ENCODE peak calls at places on chromosomes 6 and 20, in ten cellular contexts. X, T, W, M, B, D, K, Z, Y and A are unnamed samples.

GRCh38 chr6:408599-409102 is 17.1 kb downstream of the IRF4 start:
- DNase-seq in Z (no peak), W (peak), T (peak), K (no peak), M (no peak), X (peak), B (no peak), D (no peak), Y (peak), A (peak)

GRCh38 chr6:148857817-148858390 is 111.1 kb downstream of the UST start:
- DNase-seq in Z (no peak), T (peak), X (no peak), K (no peak), Y (no peak), B (no peak), W (no peak), M (no peak), D (no peak), A (no peak)

GRCh38 chr20:47276856-47277541 is 79.5 kb downstream of the ZMYND8 start:
- DNase-seq in K (no peak), B (no peak), Z (peak), M (no peak), Y (no peak), X (peak), D (no peak), T (peak), W (no peak), A (peak)

GRCh38 chr6:149563203-149563927 is 2.8 kb upstream of the GINM1 start:
- DNase-seq in W (no peak), Z (no peak), T (peak), D (no peak), M (no peak), K (no peak), X (peak), B (no peak), Y (no peak), A (no peak)

GRCh38 chr20:5056801-5057599 is 55.7 kb upstream of the SLC23A2 start:
- DNase-seq in M (peak), D (no peak), K (peak), W (no peak), T (peak), Y (peak), X (peak), B (no peak), Z (peak), A (peak)

GRCh38 chr6:8589941-8590676 is 154.8 kb upstream of the SLC35B3 start:
- DNase-seq in Z (no peak), D (no peak), M (no peak), X (peak), Y (peak), K (no peak), B (peak), W (peak), T (peak), A (no peak)

GRCh38 chr20:45336530-45337366 is 11.5 kb downstream of the SDC4 start:
- DNase-seq in D (no peak), M (no peak), X (no peak), W (no peak), Z (no peak), B (no peak), Y (no peak), T (peak), K (no peak), A (no peak)

GRCh38 chr6:158558415-158559306 is 1.2 kb upstream of the TMEM181 start:
- DNase-seq in X (peak), K (no peak), D (no peak), M (no peak), B (no peak), Y (no peak), T (no peak), Z (no peak), W (no peak), A (no peak)

GRCh38 chr6:166810864-166811263 is 145.5 kb downstream of the RNASET2 start:
- DNase-seq in W (no peak), B (no peak), Z (no peak), Y (no peak), K (no peak), T (no peak), D (no peak), X (no peak), M (no peak), A (no peak)

GRCh38 chr6:166307981-166308768 is at the start of gene PRR18:
- DNase-seq in Z (peak), W (peak), T (no peak), X (peak), K (no peak), D (no peak), M (no peak), Y (peak), B (no peak), A (no peak)

GRCh38 chr20:51526105-51526470 is 16.4 kb downstream of the NFATC2 start:
- DNase-seq in W (no peak), X (no peak), Y (no peak), Z (no peak), M (no peak), B (no peak), T (no peak), K (no peak), D (no peak), A (no peak)

GRCh38 chr6:134347141-134347540 is 29.2 kb upstream of the SGK1 start:
- DNase-seq in T (no peak), W (no peak), Y (no peak), M (no peak), K (no peak), X (no peak), B (no peak), Z (no peak), D (no peak), A (no peak)

GRCh38 chr6:55868910-55869479 is 6.4 kb downstream of the BMP5 start:
- DNase-seq in Y (no peak), Z (no peak), M (no peak), W (no peak), B (no peak), T (peak), X (peak), D (no peak), K (no peak), A (no peak)

GRCh38 chr6:71309666-71310065 is 21.1 kb downstream of the OGFRL1 start:
- DNase-seq in D (no peak), K (no peak), T (no peak), Z (no peak), M (no peak), W (no peak), B (no peak), X (no peak), Y (no peak), A (no peak)

GRCh38 chr6:14734416-14735340 is 511.2 kb upstream of the JARID2 start:
- DNase-seq in Z (no peak), M (no peak), W (no peak), X (no peak), D (no peak), Y (no peak), T (peak), B (no peak), K (no peak), A (peak)

GRCh38 chr20:44912189-44912588 is 2.3 kb downstream of the PABPC1L start:
- DNase-seq in M (no peak), Z (no peak), D (no peak), B (no peak), T (no peak), Y (no peak), X (no peak), K (no peak), W (no peak), A (no peak)

GRCh38 chr20:46731770-46732169 is 22.3 kb downstream of the SLC2A10 start:
- DNase-seq in B (no peak), T (no peak), K (no peak), W (no peak), Z (no peak), X (no peak), D (no peak), M (no peak), Y (peak), A (no peak)

GRCh38 chr20:38213607-38213940 is 47.0 kb downstream of the KIAA1755 start:
- DNase-seq in X (no peak), Y (no peak), D (no peak), K (no peak), M (no peak), B (no peak), T (no peak), W (no peak), Z (no peak), A (no peak)

GRCh38 chr6:10248378-10248843 is 166.5 kb downstream of the TFAP2A start:
- DNase-seq in W (no peak), K (no peak), M (no peak), D (no peak), Z (no peak), B (no peak), X (no peak), Y (peak), T (peak), A (peak)

GRCh38 chr20:64119681-64120341 is 12.4 kb upstream of the NPBWR2 start:
- DNase-seq in X (no peak), Z (no peak), T (no peak), M (no peak), K (no peak), Y (no peak), D (no peak), B (no peak), W (no peak), A (no peak)

GRCh38 chr20:38523697-38524096 is 51.1 kb downstream of the RALGAPB start:
- DNase-seq in Y (no peak), D (no peak), X (no peak), B (no peak), W (no peak), M (no peak), T (peak), Z (no peak), K (no peak), A (no peak)